ENCODE peak calls at places on chromosomes 4 and X, in four cellular contexts. G, T, Q and P are unnamed samples.

GRCh38 chr4:4406455-4407298 is 19.8 kb downstream of the NSG1 start:
- DNase-seq in G (no peak), T (peak), Q (no peak), P (no peak)

GRCh38 chrX:3697701-3698279 is 15.7 kb downstream of the PRKX start:
- DNase-seq in T (peak), G (no peak), Q (peak), P (peak)

GRCh38 chr4:65089666-65090065 is 580.6 kb downstream of the EPHA5 start:
- DNase-seq in Q (peak), T (no peak), G (no peak), P (peak)

GRCh38 chrX:149541521-149542047 is 772 bp downstream of the EOLA1 start:
- DNase-seq in T (peak), Q (no peak), G (no peak), P (no peak)

GRCh38 chrX:70508296-70508911 is 63.8 kb downstream of the DLG3 start:
- DNase-seq in T (no peak), G (no peak), Q (peak), P (no peak)

GRCh38 chr4:171928336-171928735 is 115.1 kb downstream of the GALNTL6 start:
- DNase-seq in T (no peak), Q (no peak), G (no peak), P (no peak)

GRCh38 chr4:132934901-132935300 is 214.2 kb upstream of the PCDH10 start:
- DNase-seq in Q (no peak), T (no peak), G (no peak), P (no peak)

GRCh38 chr4:161463436-161463835 is 700.4 kb downstream of the FSTL5 start:
- DNase-seq in Q (no peak), G (no peak), T (no peak), P (no peak)

GRCh38 chrX:53374222-53374820 is 48.1 kb downstream of the SMC1A start:
- DNase-seq in T (no peak), Q (no peak), G (no peak), P (no peak)

GRCh38 chr4:84224522-84224921 is 274.6 kb downstream of the NKX6-1 start:
- DNase-seq in G (no peak), T (no peak), Q (no peak), P (no peak)

GRCh38 chr4:13657016-13657415 is 29.5 kb upstream of the BOD1L1 start:
- DNase-seq in Q (no peak), G (no peak), T (no peak), P (no peak)

GRCh38 chr4:188989371-188989770 is 850.1 kb downstream of the TRIML1 start:
- DNase-seq in G (no peak), Q (no peak), T (no peak), P (no peak)

GRCh38 chr4:1192091-1192492 is 19.7 kb upstream of the SPON2 start:
- DNase-seq in G (peak), T (peak), Q (peak), P (peak)

GRCh38 chrX:121832446-121832845 is 785.0 kb downstream of the GLUD2 start:
- DNase-seq in G (peak), Q (no peak), T (no peak), P (no peak)

GRCh38 chr4:2689825-2690700 is 66.1 kb downstream of the TNIP2 start:
- DNase-seq in G (no peak), T (no peak), Q (peak), P (no peak)

GRCh38 chrX:17814557-17814956 is 46.5 kb downstream of the RAI2 start:
- DNase-seq in Q (peak), T (no peak), G (no peak), P (peak)

GRCh38 chrX:134406230-134406794 is 53.7 kb upstream of the HPRT1 start:
- DNase-seq in G (no peak), T (no peak), Q (no peak), P (no peak)

GRCh38 chrX:148448686-148449085 is 51.7 kb upstream of the AFF2 start:
- DNase-seq in Q (no peak), T (no peak), G (no peak), P (no peak)

DNA sequence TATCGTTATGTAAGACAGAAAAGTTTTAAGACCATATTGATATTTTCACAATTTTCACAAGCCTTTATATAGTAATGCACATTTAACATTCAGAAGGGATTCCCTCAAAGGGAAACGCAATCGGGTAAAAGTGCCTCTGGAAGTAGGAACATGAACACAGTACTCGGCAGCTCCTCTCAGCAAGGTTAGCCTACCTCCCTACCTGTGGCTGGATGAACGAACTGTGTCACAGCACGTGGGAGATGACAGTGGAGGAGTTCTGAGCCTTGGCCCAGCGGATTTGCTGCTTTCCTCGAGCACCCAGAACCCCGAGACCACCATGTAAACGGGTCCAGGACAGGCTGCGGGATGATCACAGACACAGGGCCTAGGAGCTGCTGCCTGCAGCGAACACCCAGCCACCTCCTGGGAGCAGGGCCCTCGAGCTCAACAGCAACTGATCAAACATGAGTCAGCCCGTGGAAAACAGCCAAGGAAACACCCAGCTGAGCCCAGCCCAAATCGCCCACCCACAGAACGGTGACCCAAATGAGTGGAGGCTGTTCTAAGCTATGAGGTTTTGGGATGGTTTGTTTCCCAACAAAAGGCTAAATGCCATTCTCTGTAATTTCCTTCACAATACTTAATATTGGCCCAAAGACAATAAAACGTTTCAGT is 30.4 kb downstream of the FAT1 start:
- DNase-seq in T (peak), Q (peak), G (peak), P (peak)
- H3K4me3 ChIP-seq in T (no peak), Q (no peak), G (no peak), P (no peak)

DNA sequence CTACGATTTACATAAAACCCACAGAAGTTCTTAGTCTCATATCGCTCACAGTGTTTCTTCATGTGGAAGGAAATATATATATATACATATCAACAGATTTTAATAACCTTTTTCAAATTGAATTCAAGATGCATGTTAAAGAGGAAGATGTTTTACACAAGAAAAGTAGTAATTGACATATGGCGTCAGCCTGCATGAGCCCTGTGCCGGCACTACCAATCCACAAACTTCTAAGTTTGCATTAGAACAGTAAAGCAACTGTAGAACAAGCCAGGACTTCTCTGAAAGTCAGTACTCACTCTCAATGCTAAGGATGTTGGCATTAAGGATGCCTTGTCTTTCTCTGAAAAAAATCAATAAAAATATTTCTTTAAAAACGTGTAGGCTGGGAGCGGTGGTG is 441.3 kb upstream of the SMIM31 start:
- DNase-seq in T (no peak), Q (no peak), G (no peak), P (no peak)
- TF ChIP-seq CTCF in T (no peak), Q (no peak), G (no peak), P (no peak)

GRCh38 chr4:77072195-77072753 is 3.5 kb downstream of the CCNI start:
- DNase-seq in T (no peak), Q (no peak), G (no peak), P (no peak)
- H3K4me3 ChIP-seq in T (no peak), Q (no peak), G (no peak), P (no peak)

DNA sequence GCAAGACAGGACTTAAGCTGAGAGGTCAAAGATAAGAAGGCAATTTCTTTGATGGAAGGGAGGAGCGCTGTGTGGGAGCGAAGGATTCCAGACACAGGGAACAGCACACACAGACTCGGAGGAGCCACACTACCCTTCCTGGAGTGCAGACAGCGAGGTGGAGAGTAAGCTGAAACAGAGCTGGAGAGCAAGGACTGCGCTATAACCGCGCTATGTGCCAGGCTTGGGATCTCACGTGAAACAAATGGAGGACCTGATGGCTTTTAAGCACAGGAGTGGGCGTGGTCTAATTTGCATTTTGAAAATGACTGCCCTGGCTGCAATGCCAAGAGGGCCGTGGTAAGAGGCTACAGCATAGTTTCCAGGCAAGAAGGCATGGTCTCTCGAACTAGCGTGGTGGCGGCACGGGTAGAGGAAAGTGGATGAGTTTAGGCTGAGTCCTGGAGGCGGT is 113.9 kb upstream of the SORBS2 start:
- DNase-seq in G (no peak), T (no peak), Q (no peak), P (no peak)
- TF ChIP-seq CTCF in G (no peak), T (no peak), Q (no peak), P (no peak)